ENCODE peak calls at places on chromosomes 6 and 20, in five cellular contexts. H is trophoblast cell, E is IMR-90, V is neuronal stem cell, N is H9. C is an unnamed sample.

GRCh38 chr6:116382587-116382986 is 11.8 kb downstream of the DSE start:
- DNase-seq in E (no peak), H (peak), V (no peak), N (no peak), C (peak)

GRCh38 chr6:11711994-11712698 is 66.5 kb downstream of the ADTRP start:
- DNase-seq in H (no peak), N (no peak), V (no peak), E (peak), C (no peak)

GRCh38 chr6:85867595-85867994 is 224.9 kb upstream of the SYNCRIP start:
- DNase-seq in N (no peak), H (no peak), E (no peak), V (no peak), C (no peak)

GRCh38 chr6:105164418-105164817 is 15.4 kb downstream of the POPDC3 start:
- DNase-seq in N (no peak), H (peak), V (no peak), E (peak), C (no peak)

GRCh38 chr20:63698739-63699465 is 2.5 kb downstream of the TNFRSF6B start:
- DNase-seq in V (no peak), H (peak), N (peak), E (peak), C (peak)

GRCh38 chr20:1840865-1841553 is 54.2 kb upstream of the SIRPA start:
- DNase-seq in N (peak), E (peak), H (no peak), V (no peak), C (peak)

GRCh38 chr6:15499125-15499524 is 163.7 kb downstream of the DTNBP1 start:
- DNase-seq in E (no peak), H (no peak), V (no peak), N (no peak), C (no peak)

GRCh38 chr6:142698751-142699150 is 246.2 kb downstream of the HIVEP2 start:
- DNase-seq in N (no peak), E (no peak), V (no peak), H (no peak), C (peak)

GRCh38 chr6:111484655-111484974 is 1.6 kb upstream of the REV3L start:
- DNase-seq in E (peak), V (no peak), H (no peak), N (no peak), C (no peak)

GRCh38 chr20:45971425-45971674 is 653 bp downstream of the ZNF335 start:
- DNase-seq in H (peak), V (no peak), N (no peak), E (no peak), C (no peak)

GRCh38 chr20:12925214-12925755 is 83.5 kb upstream of the SPTLC3 start:
- DNase-seq in V (peak), E (peak), N (peak), H (peak), C (peak)

GRCh38 chr6:30618270-30618787 is 689 bp downstream of the MRPS18B start:
- DNase-seq in E (no peak), H (peak), N (no peak), V (no peak), C (no peak)

GRCh38 chr20:24405810-24406209 is 63.6 kb upstream of the SYNDIG1 start:
- DNase-seq in H (no peak), E (no peak), N (no peak), V (no peak), C (no peak)

GRCh38 chr20:48684501-48685041 is 143.2 kb downstream of the PREX1 start:
- DNase-seq in V (no peak), N (no peak), H (peak), E (no peak), C (peak)

GRCh38 chr6:155521719-155522118 is 66.1 kb upstream of the NOX3 start:
- DNase-seq in H (no peak), V (no peak), E (peak), N (no peak), C (no peak)

GRCh38 chr6:97917369-97917768 is 634.4 kb upstream of the MMS22L start:
- DNase-seq in V (peak), H (no peak), E (no peak), N (no peak), C (no peak)

GRCh38 chr6:43668151-43669028 is 19.2 kb downstream of the MRPS18A start:
- DNase-seq in E (peak), N (peak), H (peak), V (peak), C (peak)

GRCh38 chr20:56155625-56156024 is 92.9 kb upstream of the MC3R start:
- DNase-seq in H (no peak), E (no peak), N (no peak), V (no peak), C (no peak)

GRCh38 chr6:159609813-159610212 is 83.2 kb downstream of the SOD2 start:
- DNase-seq in H (no peak), V (no peak), E (no peak), N (no peak), C (no peak)

GRCh38 chr6:44672086-44672485 is 284.6 kb downstream of the CDC5L start:
- DNase-seq in H (no peak), V (no peak), N (no peak), E (no peak), C (no peak)
- H4K8ac ChIP-seq in H (no peak), V (no peak), N (no peak), E (no peak), C (no peak)

GRCh38 chr20:52102559-52102958 is 89.0 kb downstream of the ZFP64 start:
- DNase-seq in V (no peak), N (no peak), E (no peak), H (no peak), C (no peak)

GRCh38 chr20:52103911-52104545 is 87.6 kb downstream of the ZFP64 start:
- DNase-seq in V (no peak), E (peak), H (no peak), N (peak), C (peak)

GRCh38 chr20:52104546-52105044 is 87.0 kb downstream of the ZFP64 start:
- DNase-seq in E (peak), N (peak), V (peak), H (no peak), C (peak)

GRCh38 chr20:52103469-52103910 is 88.1 kb downstream of the ZFP64 start:
- DNase-seq in N (peak), H (no peak), E (peak), V (peak), C (peak)

DNA sequence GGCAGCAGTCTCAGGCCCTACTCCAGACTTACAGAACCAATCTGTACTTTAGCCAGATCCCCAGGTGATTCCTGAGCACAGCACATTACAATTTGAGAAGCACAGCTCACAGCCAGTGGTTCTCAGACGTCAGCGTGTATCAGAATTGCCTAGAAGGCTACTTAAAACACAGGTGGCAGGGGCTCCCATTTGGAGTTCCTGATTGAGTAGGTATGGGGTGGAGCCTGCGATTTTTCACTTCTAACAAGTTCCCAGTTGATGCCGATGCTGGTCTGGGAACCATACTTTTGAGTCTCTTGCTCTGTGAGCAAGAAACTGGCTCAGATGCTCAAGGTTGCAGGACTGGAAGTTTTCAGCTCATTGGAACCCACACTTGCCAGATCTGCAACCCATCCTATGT is 89.5 kb downstream of the ZFP64 start:
- DNase-seq in H (no peak), V (no peak), N (no peak), E (no peak), C (peak)
- H4K8ac ChIP-seq in H (no peak), V (no peak), N (no peak), E (no peak), C (no peak)

DNA sequence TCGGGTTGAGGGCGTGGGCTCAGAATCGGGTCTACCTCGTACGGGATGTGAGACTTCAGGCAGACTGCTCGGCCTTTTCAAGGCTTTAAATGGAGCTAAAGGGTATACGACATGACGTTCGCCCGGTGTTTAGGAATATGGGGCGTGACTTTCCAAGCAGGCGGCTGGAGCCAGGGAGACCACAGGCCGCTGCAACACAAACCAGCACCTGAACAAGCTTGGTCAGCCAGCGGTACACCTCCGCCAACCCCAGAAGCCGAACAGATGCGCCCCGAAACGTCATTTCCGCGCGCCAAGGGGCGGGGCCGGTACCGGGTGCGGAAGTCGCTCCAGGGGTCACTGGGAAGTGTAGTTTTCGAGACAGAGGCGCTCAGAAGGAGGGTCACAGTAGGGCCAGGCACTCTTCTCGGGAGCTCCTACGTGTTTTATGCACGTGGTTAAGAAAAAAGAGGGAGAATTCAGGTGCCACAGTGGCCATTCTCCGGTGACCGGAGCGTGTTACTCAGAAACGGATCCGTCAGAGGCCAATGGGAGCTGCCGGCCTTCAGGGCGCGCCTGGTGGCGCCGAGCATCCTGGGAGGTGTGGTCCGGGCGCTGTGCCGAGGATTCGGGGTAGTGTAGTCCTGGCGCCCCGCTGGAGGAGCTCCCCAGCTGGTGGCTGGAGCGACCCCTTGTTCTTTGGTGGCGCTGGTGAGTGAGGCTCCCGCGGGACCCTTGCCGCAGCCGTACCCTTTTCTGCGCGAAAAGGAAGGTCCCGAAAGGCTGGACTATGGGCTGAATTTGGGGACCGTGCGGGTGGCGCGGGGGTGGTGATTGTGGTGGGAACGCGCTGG is at the start of gene ZNF133:
- DNase-seq in E (peak), N (peak), H (peak), V (peak), C (peak)
- H4K8ac ChIP-seq in E (peak), N (no peak), H (peak), V (no peak), C (peak)

DNA sequence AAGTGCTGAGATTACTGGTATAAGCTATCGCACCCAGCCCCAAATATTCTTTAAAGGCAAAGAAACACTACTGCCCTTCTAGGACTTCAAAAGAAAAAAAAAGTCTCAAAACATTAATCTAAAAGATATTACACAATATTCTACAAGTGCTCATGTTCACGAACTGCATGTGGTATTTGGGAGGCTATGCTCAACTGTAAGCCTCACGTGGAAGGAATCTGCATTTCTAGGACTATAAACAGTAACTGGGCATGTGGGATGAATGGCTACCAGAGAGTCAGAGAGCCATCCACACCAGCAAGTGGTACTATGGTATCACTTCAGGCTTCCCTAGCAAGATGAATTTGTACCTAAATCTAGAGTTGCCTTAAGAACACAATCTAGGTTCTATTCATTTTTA is 50.0 kb downstream of the FKBP5 start:
- DNase-seq in E (no peak), V (no peak), N (no peak), H (peak), C (no peak)
- H4K8ac ChIP-seq in E (no peak), V (no peak), N (no peak), H (no peak), C (no peak)

DNA sequence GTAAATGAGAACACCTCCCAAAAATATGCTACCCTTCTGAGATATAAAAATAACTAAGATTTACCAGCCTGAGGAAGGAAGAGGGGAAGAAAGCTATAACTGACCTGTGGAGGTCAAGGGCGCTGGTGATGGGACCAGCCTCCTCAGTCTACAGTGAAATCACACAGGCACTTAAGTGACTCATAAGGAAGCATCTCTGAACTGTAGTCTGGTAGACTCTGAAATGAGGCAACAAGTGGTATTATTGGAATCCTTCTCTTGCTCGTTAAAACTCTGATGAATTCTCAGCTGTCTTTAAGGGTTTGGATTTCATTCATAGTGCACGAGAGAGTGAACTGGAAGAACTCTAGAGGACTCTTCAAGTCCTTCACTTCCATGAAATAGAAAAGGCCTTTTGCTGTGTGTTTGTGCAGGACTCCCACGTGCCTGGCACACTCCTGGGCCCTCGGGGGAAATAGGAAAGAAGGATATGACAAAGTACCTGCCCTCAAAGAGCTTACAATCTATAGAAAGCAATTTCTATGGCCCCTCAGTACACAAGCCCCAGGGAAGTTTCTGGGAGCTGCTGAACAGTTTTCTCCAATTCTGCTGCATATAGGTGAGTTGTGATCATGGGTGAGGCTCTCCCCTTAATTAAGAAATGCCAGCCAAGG is 231.8 kb upstream of the RREB1 start:
- DNase-seq in N (no peak), H (peak), V (no peak), E (peak), C (no peak)
- H4K8ac ChIP-seq in N (no peak), H (no peak), V (no peak), E (no peak), C (no peak)

DNA sequence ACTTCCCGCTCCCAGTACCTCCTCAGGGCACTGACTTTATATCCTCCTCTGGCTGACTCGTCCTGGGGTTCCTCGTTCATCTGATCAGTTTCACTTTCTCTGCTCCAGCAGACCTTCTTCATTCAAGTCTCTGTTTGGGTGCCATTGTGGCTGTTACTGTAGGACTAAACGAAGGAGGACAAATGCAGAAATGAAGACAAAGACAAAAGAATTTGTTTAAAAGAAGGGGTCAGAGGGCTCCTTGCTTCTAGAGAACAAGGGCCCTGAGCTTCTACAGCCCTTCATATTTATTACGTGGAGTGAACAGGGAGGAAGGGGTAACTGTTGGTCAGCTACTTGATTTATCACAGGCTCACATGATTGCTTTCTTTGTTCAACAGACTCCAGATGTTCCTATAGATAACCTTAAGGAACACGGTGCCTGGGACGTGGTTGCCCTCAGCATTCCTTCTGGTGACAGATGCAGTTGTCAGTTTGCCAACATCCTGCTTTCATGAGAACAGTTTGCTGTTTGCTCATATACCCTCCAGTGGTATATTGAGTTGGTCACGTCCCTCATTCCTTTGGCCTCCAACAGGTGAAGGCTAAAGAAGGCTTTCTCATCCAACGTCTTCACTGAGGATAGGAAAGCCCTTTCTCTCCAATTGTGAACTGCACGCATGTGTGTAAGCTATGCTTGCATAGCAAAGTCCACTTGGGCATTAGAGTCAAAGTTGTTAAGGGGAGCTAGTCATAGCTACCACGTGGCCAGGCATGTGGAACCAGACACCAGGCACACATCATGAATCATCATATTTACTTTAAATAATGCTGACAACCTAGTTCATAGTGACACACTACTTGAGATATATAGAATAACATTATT is 69.1 kb upstream of the BTN3A2 start:
- DNase-seq in N (no peak), H (peak), V (no peak), E (peak), C (no peak)
- H4K8ac ChIP-seq in N (no peak), H (no peak), V (no peak), E (peak), C (no peak)

GRCh38 chr20:62625516-62625915 is 16.8 kb upstream of the SLCO4A1 start:
- DNase-seq in H (no peak), V (no peak), E (no peak), N (no peak), C (no peak)
- H4K8ac ChIP-seq in H (no peak), V (no peak), E (no peak), N (no peak), C (no peak)

GRCh38 chr6:36874016-36874442 is 574 bp downstream of the PPIL1 start:
- DNase-seq in E (peak), N (no peak), H (peak), V (no peak), C (no peak)
- H4K8ac ChIP-seq in E (peak), N (no peak), H (peak), V (no peak), C (no peak)

C was measured in mesendoderm.